ENCODE peak calls at places on chromosomes 11 and 22, in ten cellular contexts. One of them, this sample, is unnamed. For H3K4me1 and H3K36me3, the result is how much of the 10 kb centered on the place peaks cover.

GRCh38 chr22:47474895-47475294 is 712.4 kb downstream of the TBC1D22A start:
- DNase-seq in stomach: no peak
- DNase-seq in HCT116: no peak
- DNase-seq in GM23338: no peak
- DNase-seq in suprapubic skin: no peak
- DNase-seq in transverse colon: no peak
- DNase-seq in SK-N-SH: no peak
- DNase-seq in K562: no peak
- DNase-seq in prostate gland: no peak
- DNase-seq in breast epithelium: no peak
- DNase-seq in this sample: no peak

GRCh38 chr11:91178366-91178765 is 955.5 kb upstream of the CHORDC1 start:
- DNase-seq in SK-N-SH: no peak
- DNase-seq in GM23338: no peak
- DNase-seq in suprapubic skin: no peak
- DNase-seq in K562: no peak
- DNase-seq in HCT116: no peak
- DNase-seq in transverse colon: no peak
- DNase-seq in prostate gland: no peak
- DNase-seq in stomach: no peak
- DNase-seq in breast epithelium: no peak
- DNase-seq in this sample: no peak

GRCh38 chr22:43862074-43862881 is at the start of gene SULT4A1:
- DNase-seq in transverse colon: no peak
- DNase-seq in breast epithelium: no peak
- DNase-seq in HCT116: peak
- DNase-seq in SK-N-SH: peak
- DNase-seq in K562: peak
- DNase-seq in suprapubic skin: no peak
- DNase-seq in GM23338: peak
- DNase-seq in stomach: no peak
- DNase-seq in prostate gland: no peak
- DNase-seq in this sample: peak

GRCh38 chr11:77411238-77411637 is 62.7 kb downstream of the PAK1 start:
- DNase-seq in HCT116: no peak
- DNase-seq in suprapubic skin: peak
- DNase-seq in breast epithelium: no peak
- DNase-seq in GM23338: peak
- DNase-seq in transverse colon: peak
- DNase-seq in stomach: no peak
- DNase-seq in K562: no peak
- DNase-seq in prostate gland: no peak
- DNase-seq in SK-N-SH: no peak
- DNase-seq in this sample: peak

GRCh38 chr11:134461621-134462020 is 49.6 kb upstream of the B3GAT1 start:
- DNase-seq in GM23338: no peak
- DNase-seq in stomach: no peak
- DNase-seq in SK-N-SH: no peak
- DNase-seq in K562: no peak
- DNase-seq in prostate gland: no peak
- DNase-seq in suprapubic skin: no peak
- DNase-seq in HCT116: no peak
- DNase-seq in transverse colon: no peak
- DNase-seq in breast epithelium: no peak
- DNase-seq in this sample: no peak

GRCh38 chr22:32723632-32724031 is 77.9 kb upstream of the TIMP3 start:
- DNase-seq in transverse colon: peak
- DNase-seq in breast epithelium: peak
- DNase-seq in suprapubic skin: no peak
- DNase-seq in HCT116: no peak
- DNase-seq in K562: no peak
- DNase-seq in prostate gland: peak
- DNase-seq in SK-N-SH: no peak
- DNase-seq in stomach: peak
- DNase-seq in GM23338: no peak
- DNase-seq in this sample: peak

GRCh38 chr22:28799125-28799833 is 1.1 kb downstream of the XBP1 start:
- DNase-seq in stomach: no peak
- DNase-seq in transverse colon: peak
- DNase-seq in prostate gland: peak
- DNase-seq in GM23338: peak
- DNase-seq in suprapubic skin: peak
- DNase-seq in HCT116: peak
- DNase-seq in K562: peak
- DNase-seq in breast epithelium: peak
- DNase-seq in SK-N-SH: peak
- DNase-seq in this sample: no peak

GRCh38 chr11:100748153-100748552 is 61.1 kb downstream of the ARHGAP42 start:
- DNase-seq in GM23338: no peak
- DNase-seq in breast epithelium: no peak
- DNase-seq in transverse colon: no peak
- DNase-seq in stomach: no peak
- DNase-seq in HCT116: no peak
- DNase-seq in suprapubic skin: no peak
- DNase-seq in SK-N-SH: no peak
- DNase-seq in K562: no peak
- DNase-seq in prostate gland: no peak
- DNase-seq in this sample: no peak

GRCh38 chr11:44949160-44950035 is 1.3 kb downstream of the TP53I11 start:
- DNase-seq in K562: peak
- DNase-seq in suprapubic skin: no peak
- DNase-seq in transverse colon: peak
- DNase-seq in prostate gland: peak
- DNase-seq in breast epithelium: no peak
- DNase-seq in SK-N-SH: peak
- DNase-seq in stomach: no peak
- DNase-seq in HCT116: no peak
- DNase-seq in GM23338: peak
- DNase-seq in this sample: peak

GRCh38 chr11:12430912-12431311 is 53.5 kb downstream of the PARVA start:
- DNase-seq in breast epithelium: peak
- DNase-seq in GM23338: no peak
- DNase-seq in K562: no peak
- DNase-seq in prostate gland: peak
- DNase-seq in HCT116: no peak
- DNase-seq in stomach: peak
- DNase-seq in transverse colon: peak
- DNase-seq in SK-N-SH: no peak
- DNase-seq in suprapubic skin: peak
- DNase-seq in this sample: no peak

GRCh38 chr11:46272816-46273427 is 4.5 kb upstream of the CREB3L1 start:
- DNase-seq in suprapubic skin: no peak
- DNase-seq in HCT116: no peak
- DNase-seq in stomach: peak
- DNase-seq in prostate gland: peak
- DNase-seq in GM23338: no peak
- DNase-seq in K562: peak
- DNase-seq in breast epithelium: no peak
- DNase-seq in transverse colon: peak
- DNase-seq in SK-N-SH: no peak
- DNase-seq in this sample: peak

GRCh38 chr11:113603277-113604059 is 102.6 kb downstream of the TMPRSS5 start:
- DNase-seq in SK-N-SH: no peak
- DNase-seq in stomach: no peak
- DNase-seq in K562: no peak
- DNase-seq in transverse colon: no peak
- DNase-seq in HCT116: no peak
- DNase-seq in suprapubic skin: no peak
- DNase-seq in breast epithelium: no peak
- DNase-seq in prostate gland: no peak
- DNase-seq in GM23338: no peak
- DNase-seq in this sample: no peak

GRCh38 chr11:89321401-89321800 is 143.7 kb downstream of the TYR start:
- DNase-seq in transverse colon: no peak
- DNase-seq in HCT116: no peak
- DNase-seq in suprapubic skin: no peak
- DNase-seq in breast epithelium: no peak
- DNase-seq in GM23338: no peak
- DNase-seq in stomach: no peak
- DNase-seq in K562: no peak
- DNase-seq in SK-N-SH: no peak
- DNase-seq in prostate gland: no peak
- DNase-seq in this sample: no peak

GRCh38 chr11:86940122-86940777 is 14.9 kb downstream of the FZD4 start:
- DNase-seq in SK-N-SH: no peak
- DNase-seq in prostate gland: peak
- DNase-seq in K562: peak
- DNase-seq in transverse colon: peak
- DNase-seq in stomach: peak
- DNase-seq in GM23338: peak
- DNase-seq in breast epithelium: peak
- DNase-seq in suprapubic skin: no peak
- DNase-seq in HCT116: no peak
- DNase-seq in this sample: no peak

GRCh38 chr11:73240190-73240781 is 22.2 kb downstream of the P2RY2 start:
- DNase-seq in transverse colon: no peak
- DNase-seq in HCT116: no peak
- DNase-seq in suprapubic skin: peak
- DNase-seq in GM23338: no peak
- DNase-seq in prostate gland: no peak
- DNase-seq in stomach: no peak
- DNase-seq in SK-N-SH: no peak
- DNase-seq in breast epithelium: no peak
- DNase-seq in K562: no peak
- DNase-seq in this sample: peak

GRCh38 chr11:44037658-44037998 is 10.2 kb upstream of the ACCSL start:
- DNase-seq in prostate gland: no peak
- DNase-seq in HCT116: no peak
- DNase-seq in K562: no peak
- DNase-seq in SK-N-SH: no peak
- DNase-seq in transverse colon: no peak
- DNase-seq in GM23338: no peak
- DNase-seq in suprapubic skin: no peak
- DNase-seq in stomach: no peak
- DNase-seq in breast epithelium: no peak
- DNase-seq in this sample: no peak

GRCh38 chr22:44147821-44148574 is 32.7 kb upstream of the PARVG start:
- DNase-seq in SK-N-SH: no peak
- DNase-seq in K562: no peak
- DNase-seq in HCT116: no peak
- DNase-seq in prostate gland: no peak
- DNase-seq in breast epithelium: no peak
- DNase-seq in GM23338: peak
- DNase-seq in transverse colon: peak
- DNase-seq in suprapubic skin: no peak
- DNase-seq in stomach: no peak
- DNase-seq in this sample: no peak

DNA sequence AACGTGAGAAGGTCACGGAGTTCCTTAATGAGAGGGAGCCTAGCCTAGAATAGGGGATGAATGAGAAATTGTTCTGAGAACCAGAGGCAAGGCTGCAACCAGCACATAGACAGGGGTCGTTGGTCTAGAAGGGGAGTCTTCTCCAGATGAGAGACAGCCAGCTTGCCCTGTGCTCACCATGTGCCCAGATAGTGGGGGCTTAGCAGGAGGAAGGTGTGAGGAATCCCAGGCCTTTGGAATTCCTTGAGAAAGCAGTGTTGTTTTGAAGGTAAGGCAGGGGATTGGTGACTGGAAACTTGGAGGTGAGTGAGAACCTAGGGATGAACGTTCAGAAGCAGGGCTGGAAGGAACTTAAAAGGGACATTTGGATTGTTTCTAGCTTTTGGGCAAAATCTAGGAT is 29.4 kb downstream of the RCOR2 start:
- DNase-seq in prostate gland: no peak
- DNase-seq in transverse colon: no peak
- DNase-seq in SK-N-SH: no peak
- DNase-seq in breast epithelium: no peak
- DNase-seq in stomach: no peak
- DNase-seq in suprapubic skin: no peak
- DNase-seq in GM23338: peak
- DNase-seq in HCT116: no peak
- DNase-seq in K562: no peak
- DNase-seq in this sample: no peak
- H3K4me1 ChIP-seq in prostate gland: under half
- H3K4me1 ChIP-seq in transverse colon: half or more
- H3K4me1 ChIP-seq in SK-N-SH: under half
- H3K4me1 ChIP-seq in breast epithelium: under half
- H3K4me1 ChIP-seq in stomach: half or more
- H3K4me1 ChIP-seq in suprapubic skin: half or more
- H3K4me1 ChIP-seq in GM23338: under half
- H3K4me1 ChIP-seq in HCT116: under half
- H3K4me1 ChIP-seq in K562: under half
- H3K4me1 ChIP-seq in this sample: half or more

DNA sequence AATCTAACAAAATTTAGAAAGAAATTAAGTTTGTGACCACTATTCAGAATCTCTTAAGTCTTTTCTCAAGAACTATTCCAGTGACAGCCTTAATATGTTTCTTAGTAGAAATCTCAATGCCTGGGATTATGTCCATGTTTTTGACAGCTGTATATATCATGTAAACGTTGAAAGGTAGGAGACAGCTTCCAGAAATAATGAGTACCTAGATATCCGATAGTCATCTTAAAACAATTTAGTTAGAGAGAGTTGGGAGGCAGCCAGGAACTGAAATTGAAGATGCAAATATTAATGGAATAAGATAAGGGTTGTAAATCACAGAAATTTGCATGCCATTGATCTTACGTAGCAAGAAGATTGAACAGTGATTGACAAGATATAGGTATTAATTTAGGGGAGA is 955.2 kb downstream of the JRKL start:
- DNase-seq in K562: no peak
- DNase-seq in transverse colon: no peak
- DNase-seq in SK-N-SH: no peak
- DNase-seq in prostate gland: no peak
- DNase-seq in GM23338: no peak
- DNase-seq in stomach: no peak
- DNase-seq in breast epithelium: no peak
- DNase-seq in suprapubic skin: no peak
- DNase-seq in HCT116: no peak
- DNase-seq in this sample: no peak
- TF ChIP-seq POLR2AphosphoS5 in K562: no peak
- TF ChIP-seq POLR2AphosphoS5 in transverse colon: no peak
- TF ChIP-seq POLR2AphosphoS5 in SK-N-SH: no peak
- TF ChIP-seq POLR2AphosphoS5 in prostate gland: no peak
- TF ChIP-seq POLR2AphosphoS5 in GM23338: no peak
- TF ChIP-seq POLR2AphosphoS5 in stomach: no peak
- TF ChIP-seq POLR2AphosphoS5 in breast epithelium: no peak
- TF ChIP-seq POLR2AphosphoS5 in suprapubic skin: no peak
- TF ChIP-seq POLR2AphosphoS5 in HCT116: no peak
- TF ChIP-seq POLR2AphosphoS5 in this sample: no peak

GRCh38 chr11:2820976-2821375 is 64.6 kb downstream of the CDKN1C start:
- DNase-seq in K562: no peak
- DNase-seq in stomach: no peak
- DNase-seq in HCT116: no peak
- DNase-seq in GM23338: no peak
- DNase-seq in breast epithelium: no peak
- DNase-seq in prostate gland: no peak
- DNase-seq in transverse colon: no peak
- DNase-seq in SK-N-SH: no peak
- DNase-seq in suprapubic skin: no peak
- DNase-seq in this sample: peak
- H3K36me3 ChIP-seq in K562: under half
- H3K36me3 ChIP-seq in stomach: under half
- H3K36me3 ChIP-seq in HCT116: under half
- H3K36me3 ChIP-seq in GM23338: under half
- H3K36me3 ChIP-seq in breast epithelium: under half
- H3K36me3 ChIP-seq in prostate gland: under half
- H3K36me3 ChIP-seq in transverse colon: under half
- H3K36me3 ChIP-seq in SK-N-SH: under half
- H3K36me3 ChIP-seq in suprapubic skin: under half
- H3K36me3 ChIP-seq in this sample: under half

GRCh38 chr11:65420506-65421203 is 1.9 kb upstream of the NEAT1 start:
- DNase-seq in transverse colon: peak
- DNase-seq in breast epithelium: no peak
- DNase-seq in SK-N-SH: peak
- DNase-seq in GM23338: no peak
- DNase-seq in stomach: peak
- DNase-seq in HCT116: no peak
- DNase-seq in suprapubic skin: no peak
- DNase-seq in K562: peak
- DNase-seq in prostate gland: no peak
- DNase-seq in this sample: no peak
- H3K4me1 ChIP-seq in transverse colon: half or more
- H3K4me1 ChIP-seq in breast epithelium: under half
- H3K4me1 ChIP-seq in SK-N-SH: half or more
- H3K4me1 ChIP-seq in GM23338: half or more
- H3K4me1 ChIP-seq in stomach: half or more
- H3K4me1 ChIP-seq in HCT116: half or more
- H3K4me1 ChIP-seq in suprapubic skin: half or more
- H3K4me1 ChIP-seq in K562: half or more
- H3K4me1 ChIP-seq in prostate gland: under half
- H3K4me1 ChIP-seq in this sample: half or more